ENCODE peak calls at places on chromosomes 2 and 18, in seven cellular contexts. Y, W, E, D, M, Q and G are unnamed samples.
A peak's percentile ranks its signal among the peaks of the same experiment; 100 is the strongest.

GRCh38 chr2:231928901-231929725 is 2.9 kb upstream of the NPPC start:
- DNase-seq in Y (no peak), W (no peak), E (peak; percentile 15), D (no peak), M (no peak), Q (no peak), G (no peak)

GRCh38 chr2:55862269-55862668 is 61.3 kb downstream of the EFEMP1 start:
- DNase-seq in Y (peak; percentile 46), W (no peak), E (no peak), D (peak; percentile 97), M (peak; percentile 42), Q (no peak), G (no peak)

GRCh38 chr2:96240341-96241038 is 25.3 kb downstream of the TMEM127 start:
- DNase-seq in Y (no peak), W (no peak), E (no peak), D (no peak), M (no peak), Q (no peak), G (no peak)

GRCh38 chr2:144152817-144153271 is 367.1 kb downstream of the ZEB2 start:
- DNase-seq in Y (no peak), W (no peak), E (no peak), D (peak; percentile 73), M (peak; percentile 27), Q (no peak), G (peak; percentile 7)

GRCh38 chr2:49105506-49105905 is 48.8 kb downstream of the FSHR start:
- DNase-seq in Y (no peak), W (no peak), E (no peak), D (no peak), M (no peak), Q (no peak), G (no peak)

GRCh38 chr2:166088634-166089033 is 39.2 kb downstream of the SCN1A start:
- DNase-seq in Y (no peak), W (no peak), E (no peak), D (peak; percentile 14), M (no peak), Q (no peak), G (no peak)

GRCh38 chr2:44324971-44325426 is 36.3 kb downstream of the PREPL start:
- DNase-seq in Y (no peak), W (peak; percentile 25), E (no peak), D (peak; percentile 65), M (peak; percentile 22), Q (no peak), G (peak; percentile 22)

GRCh38 chr2:191008286-191008685 is 5.7 kb downstream of the STAT1 start:
- DNase-seq in Y (no peak), W (no peak), E (no peak), D (no peak), M (no peak), Q (no peak), G (no peak)

GRCh38 chr2:212537311-212538155 is 1.1 kb downstream of the ERBB4 start:
- DNase-seq in Y (no peak), W (peak; percentile 30), E (peak; percentile 50), D (no peak), M (peak; percentile 12), Q (no peak), G (peak; percentile 47)

GRCh38 chr18:44123743-44124142 is 556.9 kb upstream of the SETBP1 start:
- DNase-seq in Y (no peak), W (no peak), E (no peak), D (peak; percentile 70), M (peak; percentile 55), Q (no peak), G (no peak)

GRCh38 chr2:96251721-96252292 is 14.0 kb downstream of the TMEM127 start:
- DNase-seq in Y (peak; percentile 41), W (peak; percentile 49), E (peak; percentile 61), D (peak; percentile 97), M (peak; percentile 70), Q (no peak), G (peak; percentile 89)

GRCh38 chr2:190819835-190820234 is 60.8 kb upstream of the GLS start:
- DNase-seq in Y (no peak), W (no peak), E (no peak), D (peak; percentile 76), M (no peak), Q (no peak), G (peak; percentile 55)

GRCh38 chr2:145626301-145626700 is 1106.4 kb upstream of the ZEB2 start:
- DNase-seq in Y (no peak), W (no peak), E (no peak), D (no peak), M (no peak), Q (no peak), G (peak; percentile 33)

GRCh38 chr2:108579631-108580030 is 45.4 kb downstream of the LIMS1 start:
- DNase-seq in Y (no peak), W (peak; percentile 20), E (no peak), D (peak; percentile 61), M (no peak), Q (no peak), G (peak; percentile 65)

GRCh38 chr2:215728504-215729065 is 284.8 kb downstream of the MREG start:
- DNase-seq in Y (no peak), W (no peak), E (no peak), D (peak; percentile 99), M (peak; percentile 91), Q (no peak), G (peak; percentile 75)

GRCh38 chr2:12347049-12347448 is 369.7 kb upstream of the TRIB2 start:
- DNase-seq in Y (no peak), W (no peak), E (no peak), D (peak; percentile 62), M (peak; percentile 43), Q (no peak), G (no peak)

GRCh38 chr2:39093208-39093898 is 27.5 kb downstream of the SOS1 start:
- DNase-seq in Y (no peak), W (no peak), E (no peak), D (no peak), M (no peak), Q (peak; percentile 45), G (no peak)

GRCh38 chr2:68115965-68116364 is 41.7 kb upstream of the PNO1 start:
- DNase-seq in Y (no peak), W (no peak), E (no peak), D (no peak), M (no peak), Q (no peak), G (no peak)

GRCh38 chr2:68124321-68124720 is 33.4 kb upstream of the PNO1 start:
- DNase-seq in Y (no peak), W (no peak), E (no peak), D (peak; percentile 7), M (peak; percentile 19), Q (no peak), G (no peak)

GRCh38 chr2:68121873-68122679 is 35.6 kb upstream of the PNO1 start:
- DNase-seq in Y (peak; percentile 87), W (peak; percentile 88), E (peak; percentile 93), D (peak; percentile 52), M (peak; percentile 88), Q (peak; percentile 76), G (peak; percentile 71)

GRCh38 chr2:68122680-68122964 is 35.1 kb upstream of the PNO1 start:
- DNase-seq in Y (no peak), W (no peak), E (no peak), D (no peak), M (no peak), Q (no peak), G (no peak)

DNA sequence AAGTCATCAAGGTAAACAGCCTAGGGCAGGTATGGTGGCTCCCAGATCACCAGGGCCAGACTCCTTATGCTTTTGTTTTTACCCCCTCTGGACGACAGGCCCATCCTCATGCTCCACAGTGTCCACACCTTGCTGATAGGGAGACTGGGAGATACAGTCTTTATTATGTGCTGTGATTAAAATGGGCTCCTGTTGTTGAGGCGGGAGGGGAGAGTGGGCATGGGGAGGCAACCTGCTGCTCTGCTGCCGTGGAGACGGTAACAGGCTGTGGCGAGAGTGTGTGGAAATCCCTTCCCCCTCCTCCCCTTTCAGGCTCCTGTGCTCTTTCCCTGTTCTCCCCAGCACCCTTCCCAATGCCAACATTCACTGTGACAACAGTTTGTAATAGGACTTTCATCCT is 38.2 kb upstream of the PNO1 start:
- DNase-seq in Y (no peak), W (no peak), E (no peak), D (no peak), M (no peak), Q (no peak), G (no peak)
- H3K4me3 ChIP-seq in Y (no peak overlapping the region), W (no peak overlapping the region), E (no peak overlapping the region), D (no peak overlapping the region), M (no peak overlapping the region), Q (no peak overlapping the region), G (no peak overlapping the region)

DNA sequence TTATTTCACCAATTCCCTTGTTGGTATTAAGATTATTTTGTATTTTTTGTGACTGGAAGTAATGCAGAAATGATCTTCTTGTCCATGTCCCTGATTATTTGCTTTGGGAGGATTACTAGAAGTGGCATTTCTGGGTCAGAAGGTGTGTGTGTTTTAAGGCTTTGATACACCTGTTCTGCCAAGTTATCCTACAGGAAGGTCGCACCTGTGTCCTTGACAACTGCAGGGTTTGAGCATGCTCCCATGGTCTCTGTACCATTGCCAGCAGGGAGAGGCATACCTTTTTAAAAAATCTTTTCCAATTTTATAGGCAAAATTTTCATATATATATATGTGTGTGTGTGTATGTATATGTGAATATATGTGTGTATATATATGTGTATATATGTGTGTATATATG is 29.7 kb downstream of the KDM3A start:
- DNase-seq in Y (no peak), W (no peak), E (no peak), D (no peak), M (no peak), Q (no peak), G (no peak)
- H3K36me3 ChIP-seq in Y (no peaks in the 10 kb centered on the region), W (peaks cover 92% of the 10 kb centered on the region), E (peaks cover 100% of the 10 kb centered on the region), D (peaks cover 46% of the 10 kb centered on the region), M (peaks cover 85% of the 10 kb centered on the region), Q (peaks cover 8% of the 10 kb centered on the region), G (peaks cover 80% of the 10 kb centered on the region)

DNA sequence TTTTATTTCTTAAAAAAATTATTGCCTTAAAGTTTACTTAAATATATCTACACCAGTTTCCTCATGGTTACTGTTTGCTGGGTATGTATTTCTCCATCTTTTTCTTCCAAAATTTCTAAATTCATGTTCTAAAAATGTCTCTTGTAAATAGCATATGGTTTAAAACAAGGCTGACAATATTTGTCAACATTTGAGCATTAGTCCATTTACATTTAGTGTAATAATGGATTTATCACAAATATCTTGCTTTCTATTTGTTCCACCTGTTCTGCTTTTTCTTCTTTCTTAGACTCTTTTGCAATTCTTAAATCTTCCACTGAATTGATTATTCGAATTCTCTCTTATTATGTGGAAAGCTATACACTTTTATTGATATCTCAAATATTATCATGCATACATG is 87.7 kb upstream of the SMAD7 start:
- DNase-seq in Y (no peak), W (no peak), E (no peak), D (no peak), M (no peak), Q (no peak), G (no peak)
- H3K9me3 ChIP-seq in Y (no peaks in the 10 kb centered on the region), W (peaks cover 29% of the 10 kb centered on the region), E (peaks cover 11% of the 10 kb centered on the region), D (peaks cover 4% of the 10 kb centered on the region), M (no peaks in the 10 kb centered on the region), Q (no peaks in the 10 kb centered on the region), G (peaks cover 27% of the 10 kb centered on the region)

GRCh38 chr2:176178807-176179271 is 9.6 kb upstream of the HOXD1 start:
- DNase-seq in Y (no peak), W (no peak), E (no peak), D (peak; percentile 63), M (no peak), Q (no peak), G (no peak)

GRCh38 chr2:176178271-176178806 is 10.1 kb upstream of the HOXD1 start:
- DNase-seq in Y (peak; percentile 62), W (no peak), E (no peak), D (peak; percentile 89), M (no peak), Q (peak; percentile 49), G (peak; percentile 23)

GRCh38 chr2:176176233-176176632 is 12.2 kb upstream of the HOXD1 start:
- DNase-seq in Y (no peak), W (no peak), E (no peak), D (peak; percentile 59), M (no peak), Q (no peak), G (no peak)

GRCh38 chr2:176175729-176176074 is 12.8 kb upstream of the HOXD1 start:
- DNase-seq in Y (peak; percentile 26), W (no peak), E (no peak), D (peak; percentile 38), M (no peak), Q (no peak), G (no peak)

GRCh38 chr2:176177580-176178270 is 10.7 kb upstream of the HOXD1 start:
- DNase-seq in Y (no peak), W (no peak), E (no peak), D (peak; percentile 26), M (no peak), Q (no peak), G (peak; percentile 9)
- H3K4me3 ChIP-seq in Y (peak overlapping the region; percentile 16), W (peak overlapping the region; percentile 55), E (peak overlapping the region; percentile 26), D (peak overlapping the region; percentile 27), M (no peak overlapping the region), Q (peak overlapping the region; percentile 63), G (peak overlapping the region; percentile 43)